ENCODE peak calls at places on chromosomes 7 and 10, in five cellular contexts. One of them, this sample, is unnamed.

GRCh38 chr10:132700168-132701098 is 85.5 kb downstream of the NKX6-2 start:
- DNase-seq in fibroblast of lung: peak
- DNase-seq in cardiac muscle cell: no peak
- DNase-seq in breast epithelium: no peak
- DNase-seq in kidney: peak
- DNase-seq in this sample: no peak

GRCh38 chr10:11205026-11205772 is 187.5 kb downstream of the CELF2 start:
- DNase-seq in fibroblast of lung: no peak
- DNase-seq in cardiac muscle cell: no peak
- DNase-seq in breast epithelium: no peak
- DNase-seq in kidney: no peak
- DNase-seq in this sample: no peak

GRCh38 chr10:58704226-58705200 is 191.8 kb downstream of the BICC1 start:
- DNase-seq in fibroblast of lung: peak
- DNase-seq in cardiac muscle cell: no peak
- DNase-seq in breast epithelium: no peak
- DNase-seq in kidney: no peak
- DNase-seq in this sample: no peak

GRCh38 chr10:6416892-6417512 is 163.1 kb downstream of the PRKCQ start:
- DNase-seq in fibroblast of lung: peak
- DNase-seq in cardiac muscle cell: peak
- DNase-seq in breast epithelium: no peak
- DNase-seq in kidney: no peak
- DNase-seq in this sample: no peak

GRCh38 chr7:139799586-139799985 is 21.8 kb upstream of the HIPK2 start:
- DNase-seq in fibroblast of lung: no peak
- DNase-seq in cardiac muscle cell: no peak
- DNase-seq in breast epithelium: no peak
- DNase-seq in kidney: no peak
- DNase-seq in this sample: no peak

GRCh38 chr7:100694196-100694745 is at the start of gene GIGYF1:
- DNase-seq in fibroblast of lung: peak
- DNase-seq in cardiac muscle cell: peak
- DNase-seq in breast epithelium: peak
- DNase-seq in kidney: peak
- DNase-seq in this sample: peak

GRCh38 chr7:49137978-49138377 is 213.6 kb downstream of the CDC14C start:
- DNase-seq in fibroblast of lung: no peak
- DNase-seq in cardiac muscle cell: no peak
- DNase-seq in breast epithelium: no peak
- DNase-seq in kidney: no peak
- DNase-seq in this sample: no peak

GRCh38 chr10:29874604-29875269 is 184.6 kb downstream of the JCAD start:
- DNase-seq in fibroblast of lung: no peak
- DNase-seq in cardiac muscle cell: no peak
- DNase-seq in breast epithelium: no peak
- DNase-seq in kidney: no peak
- DNase-seq in this sample: no peak

GRCh38 chr7:52995676-52996075 is 39.8 kb upstream of the POM121L12 start:
- DNase-seq in fibroblast of lung: no peak
- DNase-seq in cardiac muscle cell: no peak
- DNase-seq in breast epithelium: no peak
- DNase-seq in kidney: no peak
- DNase-seq in this sample: no peak

GRCh38 chr10:78904196-78904595 is 164.6 kb upstream of the ZMIZ1 start:
- DNase-seq in fibroblast of lung: no peak
- DNase-seq in cardiac muscle cell: no peak
- DNase-seq in breast epithelium: no peak
- DNase-seq in kidney: no peak
- DNase-seq in this sample: no peak

GRCh38 chr10:21449288-21449966 is 76.1 kb downstream of the SKIDA1 start:
- DNase-seq in fibroblast of lung: no peak
- DNase-seq in cardiac muscle cell: no peak
- DNase-seq in breast epithelium: no peak
- DNase-seq in kidney: no peak
- DNase-seq in this sample: no peak

GRCh38 chr7:91517408-91517807 is 253.2 kb downstream of the FZD1 start:
- DNase-seq in fibroblast of lung: no peak
- DNase-seq in cardiac muscle cell: no peak
- DNase-seq in breast epithelium: no peak
- DNase-seq in kidney: no peak
- DNase-seq in this sample: no peak

GRCh38 chr10:61986788-61987187 is 85.3 kb downstream of the ARID5B start:
- DNase-seq in fibroblast of lung: no peak
- DNase-seq in cardiac muscle cell: no peak
- DNase-seq in breast epithelium: no peak
- DNase-seq in kidney: no peak
- DNase-seq in this sample: no peak

GRCh38 chr10:61986357-61986756 is 84.9 kb downstream of the ARID5B start:
- DNase-seq in fibroblast of lung: no peak
- DNase-seq in cardiac muscle cell: no peak
- DNase-seq in breast epithelium: no peak
- DNase-seq in kidney: no peak
- DNase-seq in this sample: no peak

GRCh38 chr10:61985715-61986114 is 84.2 kb downstream of the ARID5B start:
- DNase-seq in fibroblast of lung: no peak
- DNase-seq in cardiac muscle cell: no peak
- DNase-seq in breast epithelium: no peak
- DNase-seq in kidney: no peak
- DNase-seq in this sample: no peak

GRCh38 chr10:61987951-61988379 is 86.5 kb downstream of the ARID5B start:
- DNase-seq in fibroblast of lung: no peak
- DNase-seq in cardiac muscle cell: no peak
- DNase-seq in breast epithelium: no peak
- DNase-seq in kidney: no peak
- DNase-seq in this sample: no peak

DNA sequence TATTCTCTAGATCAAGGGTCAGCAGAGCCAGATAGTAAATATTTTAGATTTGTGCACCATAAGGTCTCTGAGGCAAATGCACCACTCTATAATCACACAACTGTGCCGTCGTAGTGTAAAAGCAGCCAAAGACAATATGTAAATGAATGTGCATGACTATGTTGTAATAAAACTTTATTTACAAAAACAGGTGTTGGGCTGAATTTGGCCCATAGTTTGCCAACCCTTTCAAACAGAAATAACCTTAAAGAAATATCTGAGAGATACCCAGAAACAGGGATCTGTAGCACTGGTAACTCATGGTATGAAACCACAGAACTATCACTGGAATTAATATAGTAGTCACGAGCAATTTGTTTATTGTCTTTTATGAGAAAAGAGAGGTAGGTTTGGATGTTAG is 86.0 kb downstream of the ARID5B start:
- DNase-seq in fibroblast of lung: no peak
- DNase-seq in cardiac muscle cell: no peak
- DNase-seq in breast epithelium: no peak
- DNase-seq in kidney: no peak
- DNase-seq in this sample: no peak
- H3K27ac ChIP-seq in fibroblast of lung: no peak
- H3K27ac ChIP-seq in cardiac muscle cell: no peak
- H3K27ac ChIP-seq in breast epithelium: peak
- H3K27ac ChIP-seq in kidney: peak
- H3K27ac ChIP-seq in this sample: no peak

DNA sequence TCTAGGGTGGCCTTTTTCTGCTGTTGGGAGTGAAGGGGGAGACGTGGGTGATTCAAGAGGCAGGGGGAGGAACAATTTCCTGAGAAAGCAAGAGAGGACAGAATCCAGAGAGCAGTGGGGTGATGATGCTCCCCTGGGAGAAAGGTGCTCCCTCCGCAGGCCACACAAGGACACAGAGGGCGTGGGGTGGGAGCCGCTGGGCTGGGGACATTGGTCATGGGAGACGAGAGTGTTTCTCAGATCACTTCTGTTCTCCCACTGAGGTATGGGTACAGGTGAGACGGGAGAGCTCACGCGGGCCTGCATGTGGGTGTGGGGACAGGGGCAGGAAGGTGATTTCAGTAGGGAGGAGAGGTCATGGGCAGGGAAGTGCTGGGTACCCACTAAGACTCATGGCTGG is 259.5 kb upstream of the CTBP2 start:
- DNase-seq in fibroblast of lung: no peak
- DNase-seq in cardiac muscle cell: no peak
- DNase-seq in breast epithelium: no peak
- DNase-seq in kidney: no peak
- DNase-seq in this sample: no peak
- H3K27ac ChIP-seq in fibroblast of lung: no peak
- H3K27ac ChIP-seq in cardiac muscle cell: no peak
- H3K27ac ChIP-seq in breast epithelium: no peak
- H3K27ac ChIP-seq in kidney: no peak
- H3K27ac ChIP-seq in this sample: no peak

DNA sequence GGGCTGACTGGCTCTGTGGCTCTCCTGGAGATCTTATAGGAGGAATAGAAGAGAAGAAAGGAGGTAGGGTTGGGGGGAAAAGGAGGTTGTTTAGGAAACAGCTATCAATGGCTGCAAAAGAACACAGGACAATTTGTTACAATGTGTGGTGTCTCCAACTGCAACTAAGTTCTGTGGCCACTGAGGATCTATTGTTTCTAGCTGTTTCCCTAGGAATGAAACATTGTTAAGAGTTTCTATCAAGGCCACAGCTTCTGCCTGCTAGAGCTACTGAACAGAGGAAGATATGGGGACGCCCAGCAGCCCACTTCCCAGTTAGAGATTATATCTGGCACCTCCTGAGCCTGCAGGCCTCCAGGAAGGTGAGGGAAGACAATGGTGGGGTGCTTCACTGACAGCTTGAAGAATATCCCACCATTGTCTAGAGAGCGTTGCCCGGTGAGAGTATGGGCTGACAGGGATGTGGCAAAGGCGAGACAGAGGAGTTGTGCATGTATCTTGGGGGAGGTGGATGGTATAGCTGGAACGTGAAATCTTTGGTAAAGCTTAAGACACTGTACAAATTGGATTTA is 4.0 kb downstream of the SCD start:
- DNase-seq in fibroblast of lung: no peak
- DNase-seq in cardiac muscle cell: no peak
- DNase-seq in breast epithelium: no peak
- DNase-seq in kidney: no peak
- DNase-seq in this sample: peak
- H3K27ac ChIP-seq in fibroblast of lung: no peak
- H3K27ac ChIP-seq in cardiac muscle cell: peak
- H3K27ac ChIP-seq in breast epithelium: no peak
- H3K27ac ChIP-seq in kidney: no peak
- H3K27ac ChIP-seq in this sample: peak

GRCh38 chr10:97292862-97293198 is 393 bp upstream of the ARHGAP19 start:
- DNase-seq in fibroblast of lung: no peak
- DNase-seq in cardiac muscle cell: no peak
- DNase-seq in breast epithelium: no peak
- DNase-seq in kidney: no peak
- DNase-seq in this sample: no peak
- H3K27ac ChIP-seq in fibroblast of lung: no peak
- H3K27ac ChIP-seq in cardiac muscle cell: no peak
- H3K27ac ChIP-seq in breast epithelium: no peak
- H3K27ac ChIP-seq in kidney: no peak
- H3K27ac ChIP-seq in this sample: no peak

This sample was measured in caudate nucleus.